ENCODE peak calls at places on chromosome 6, in seven cellular contexts. One of them, this sample, is unnamed.

GRCh38 chr6:56863366-56863765 is 91.5 kb upstream of the BEND6 start:
- DNase-seq in iris pigment epithelial cell: peak; percentile 81
- DNase-seq in stimulated activated CD4-positive, alpha-beta T cell treated with anti-CD3 and anti-CD28 coated beads, Interleukin-12 subunit alpha, Interleukin-12 subunit beta, amount 100 ng/mL, for 4 hours: no peak
- DNase-seq in NCI-H1092: no peak
- DNase-seq in activated CD4-positive, alpha-beta T cell treated with anti-CD3 and anti-CD28 coated beads for 1 hour: no peak
- DNase-seq in HAP-1: no peak
- DNase-seq in CD4-positive, CD25-positive, alpha-beta regulatory T cell: no peak
- DNase-seq in this sample: no peak

GRCh38 chr6:116176596-116176995 is 50.7 kb upstream of the COL10A1 start:
- DNase-seq in iris pigment epithelial cell: no peak
- DNase-seq in stimulated activated CD4-positive, alpha-beta T cell treated with anti-CD3 and anti-CD28 coated beads, Interleukin-12 subunit alpha, Interleukin-12 subunit beta, amount 100 ng/mL, for 4 hours: no peak
- DNase-seq in NCI-H1092: no peak
- DNase-seq in activated CD4-positive, alpha-beta T cell treated with anti-CD3 and anti-CD28 coated beads for 1 hour: no peak
- DNase-seq in HAP-1: no peak
- DNase-seq in CD4-positive, CD25-positive, alpha-beta regulatory T cell: no peak
- DNase-seq in this sample: no peak

GRCh38 chr6:56992703-56993102 is 37.8 kb downstream of the BEND6 start:
- DNase-seq in iris pigment epithelial cell: no peak
- DNase-seq in stimulated activated CD4-positive, alpha-beta T cell treated with anti-CD3 and anti-CD28 coated beads, Interleukin-12 subunit alpha, Interleukin-12 subunit beta, amount 100 ng/mL, for 4 hours: no peak
- DNase-seq in NCI-H1092: no peak
- DNase-seq in activated CD4-positive, alpha-beta T cell treated with anti-CD3 and anti-CD28 coated beads for 1 hour: no peak
- DNase-seq in HAP-1: no peak
- DNase-seq in CD4-positive, CD25-positive, alpha-beta regulatory T cell: no peak
- DNase-seq in this sample: no peak

GRCh38 chr6:19554356-19555225 is 282.6 kb upstream of the ID4 start:
- DNase-seq in iris pigment epithelial cell: no peak
- DNase-seq in stimulated activated CD4-positive, alpha-beta T cell treated with anti-CD3 and anti-CD28 coated beads, Interleukin-12 subunit alpha, Interleukin-12 subunit beta, amount 100 ng/mL, for 4 hours: no peak
- DNase-seq in NCI-H1092: peak; percentile 89
- DNase-seq in activated CD4-positive, alpha-beta T cell treated with anti-CD3 and anti-CD28 coated beads for 1 hour: no peak
- DNase-seq in HAP-1: no peak
- DNase-seq in CD4-positive, CD25-positive, alpha-beta regulatory T cell: no peak
- DNase-seq in this sample: peak; percentile 4

GRCh38 chr6:21539621-21540100 is 53.9 kb upstream of the SOX4 start:
- DNase-seq in iris pigment epithelial cell: no peak
- DNase-seq in stimulated activated CD4-positive, alpha-beta T cell treated with anti-CD3 and anti-CD28 coated beads, Interleukin-12 subunit alpha, Interleukin-12 subunit beta, amount 100 ng/mL, for 4 hours: no peak
- DNase-seq in NCI-H1092: no peak
- DNase-seq in activated CD4-positive, alpha-beta T cell treated with anti-CD3 and anti-CD28 coated beads for 1 hour: no peak
- DNase-seq in HAP-1: no peak
- DNase-seq in CD4-positive, CD25-positive, alpha-beta regulatory T cell: no peak
- DNase-seq in this sample: no peak

GRCh38 chr6:3844097-3844463 is 5.1 kb upstream of the FAM50B start:
- DNase-seq in iris pigment epithelial cell: peak; percentile 68
- DNase-seq in stimulated activated CD4-positive, alpha-beta T cell treated with anti-CD3 and anti-CD28 coated beads, Interleukin-12 subunit alpha, Interleukin-12 subunit beta, amount 100 ng/mL, for 4 hours: no peak
- DNase-seq in NCI-H1092: no peak
- DNase-seq in activated CD4-positive, alpha-beta T cell treated with anti-CD3 and anti-CD28 coated beads for 1 hour: no peak
- DNase-seq in HAP-1: no peak
- DNase-seq in CD4-positive, CD25-positive, alpha-beta regulatory T cell: no peak
- DNase-seq in this sample: no peak

GRCh38 chr6:32087574-32088486 is 21.3 kb downstream of the TNXB start:
- DNase-seq in iris pigment epithelial cell: peak; percentile 77
- DNase-seq in stimulated activated CD4-positive, alpha-beta T cell treated with anti-CD3 and anti-CD28 coated beads, Interleukin-12 subunit alpha, Interleukin-12 subunit beta, amount 100 ng/mL, for 4 hours: peak; percentile 65
- DNase-seq in NCI-H1092: no peak
- DNase-seq in activated CD4-positive, alpha-beta T cell treated with anti-CD3 and anti-CD28 coated beads for 1 hour: peak; percentile 61
- DNase-seq in HAP-1: peak; percentile 87
- DNase-seq in CD4-positive, CD25-positive, alpha-beta regulatory T cell: peak; percentile 43
- DNase-seq in this sample: no peak

GRCh38 chr6:154511735-154512097 is 1.2 kb upstream of the CNKSR3 start:
- DNase-seq in iris pigment epithelial cell: no peak
- DNase-seq in stimulated activated CD4-positive, alpha-beta T cell treated with anti-CD3 and anti-CD28 coated beads, Interleukin-12 subunit alpha, Interleukin-12 subunit beta, amount 100 ng/mL, for 4 hours: no peak
- DNase-seq in NCI-H1092: no peak
- DNase-seq in activated CD4-positive, alpha-beta T cell treated with anti-CD3 and anti-CD28 coated beads for 1 hour: no peak
- DNase-seq in HAP-1: no peak
- DNase-seq in CD4-positive, CD25-positive, alpha-beta regulatory T cell: no peak
- DNase-seq in this sample: no peak

GRCh38 chr6:144415014-144415413 is 129.9 kb downstream of the UTRN start:
- DNase-seq in iris pigment epithelial cell: peak; percentile 91
- DNase-seq in stimulated activated CD4-positive, alpha-beta T cell treated with anti-CD3 and anti-CD28 coated beads, Interleukin-12 subunit alpha, Interleukin-12 subunit beta, amount 100 ng/mL, for 4 hours: no peak
- DNase-seq in NCI-H1092: no peak
- DNase-seq in activated CD4-positive, alpha-beta T cell treated with anti-CD3 and anti-CD28 coated beads for 1 hour: no peak
- DNase-seq in HAP-1: no peak
- DNase-seq in CD4-positive, CD25-positive, alpha-beta regulatory T cell: no peak
- DNase-seq in this sample: peak; percentile 32

GRCh38 chr6:56699066-56699654 is 56.5 kb upstream of the DST start:
- DNase-seq in iris pigment epithelial cell: peak; percentile 52
- DNase-seq in stimulated activated CD4-positive, alpha-beta T cell treated with anti-CD3 and anti-CD28 coated beads, Interleukin-12 subunit alpha, Interleukin-12 subunit beta, amount 100 ng/mL, for 4 hours: no peak
- DNase-seq in NCI-H1092: peak; percentile 1
- DNase-seq in activated CD4-positive, alpha-beta T cell treated with anti-CD3 and anti-CD28 coated beads for 1 hour: no peak
- DNase-seq in HAP-1: no peak
- DNase-seq in CD4-positive, CD25-positive, alpha-beta regulatory T cell: no peak
- DNase-seq in this sample: no peak

GRCh38 chr6:75619230-75619899 is 17.7 kb downstream of the SENP6 start:
- DNase-seq in iris pigment epithelial cell: no peak
- DNase-seq in stimulated activated CD4-positive, alpha-beta T cell treated with anti-CD3 and anti-CD28 coated beads, Interleukin-12 subunit alpha, Interleukin-12 subunit beta, amount 100 ng/mL, for 4 hours: no peak
- DNase-seq in NCI-H1092: no peak
- DNase-seq in activated CD4-positive, alpha-beta T cell treated with anti-CD3 and anti-CD28 coated beads for 1 hour: no peak
- DNase-seq in HAP-1: no peak
- DNase-seq in CD4-positive, CD25-positive, alpha-beta regulatory T cell: no peak
- DNase-seq in this sample: no peak

GRCh38 chr6:16174368-16175078 is 45.6 kb downstream of the MYLIP start:
- DNase-seq in iris pigment epithelial cell: no peak
- DNase-seq in stimulated activated CD4-positive, alpha-beta T cell treated with anti-CD3 and anti-CD28 coated beads, Interleukin-12 subunit alpha, Interleukin-12 subunit beta, amount 100 ng/mL, for 4 hours: no peak
- DNase-seq in NCI-H1092: no peak
- DNase-seq in activated CD4-positive, alpha-beta T cell treated with anti-CD3 and anti-CD28 coated beads for 1 hour: no peak
- DNase-seq in HAP-1: no peak
- DNase-seq in CD4-positive, CD25-positive, alpha-beta regulatory T cell: no peak
- DNase-seq in this sample: no peak

GRCh38 chr6:3334579-3334978 is 75.8 kb downstream of the PSMG4 start:
- DNase-seq in iris pigment epithelial cell: no peak
- DNase-seq in stimulated activated CD4-positive, alpha-beta T cell treated with anti-CD3 and anti-CD28 coated beads, Interleukin-12 subunit alpha, Interleukin-12 subunit beta, amount 100 ng/mL, for 4 hours: no peak
- DNase-seq in NCI-H1092: no peak
- DNase-seq in activated CD4-positive, alpha-beta T cell treated with anti-CD3 and anti-CD28 coated beads for 1 hour: no peak
- DNase-seq in HAP-1: no peak
- DNase-seq in CD4-positive, CD25-positive, alpha-beta regulatory T cell: no peak
- DNase-seq in this sample: no peak

GRCh38 chr6:31582230-31582601 is at the start of gene LTB:
- DNase-seq in iris pigment epithelial cell: no peak
- DNase-seq in stimulated activated CD4-positive, alpha-beta T cell treated with anti-CD3 and anti-CD28 coated beads, Interleukin-12 subunit alpha, Interleukin-12 subunit beta, amount 100 ng/mL, for 4 hours: no peak
- DNase-seq in NCI-H1092: no peak
- DNase-seq in activated CD4-positive, alpha-beta T cell treated with anti-CD3 and anti-CD28 coated beads for 1 hour: peak; percentile 49
- DNase-seq in HAP-1: no peak
- DNase-seq in CD4-positive, CD25-positive, alpha-beta regulatory T cell: peak; percentile 71
- DNase-seq in this sample: no peak

GRCh38 chr6:146851837-146852236 is 253.1 kb downstream of the ADGB start:
- DNase-seq in iris pigment epithelial cell: peak; percentile 97
- DNase-seq in stimulated activated CD4-positive, alpha-beta T cell treated with anti-CD3 and anti-CD28 coated beads, Interleukin-12 subunit alpha, Interleukin-12 subunit beta, amount 100 ng/mL, for 4 hours: no peak
- DNase-seq in NCI-H1092: no peak
- DNase-seq in activated CD4-positive, alpha-beta T cell treated with anti-CD3 and anti-CD28 coated beads for 1 hour: no peak
- DNase-seq in HAP-1: no peak
- DNase-seq in CD4-positive, CD25-positive, alpha-beta regulatory T cell: no peak
- DNase-seq in this sample: no peak

GRCh38 chr6:12585497-12585958 is 131.0 kb upstream of the PHACTR1 start:
- DNase-seq in iris pigment epithelial cell: peak; percentile 41
- DNase-seq in stimulated activated CD4-positive, alpha-beta T cell treated with anti-CD3 and anti-CD28 coated beads, Interleukin-12 subunit alpha, Interleukin-12 subunit beta, amount 100 ng/mL, for 4 hours: no peak
- DNase-seq in NCI-H1092: no peak
- DNase-seq in activated CD4-positive, alpha-beta T cell treated with anti-CD3 and anti-CD28 coated beads for 1 hour: no peak
- DNase-seq in HAP-1: no peak
- DNase-seq in CD4-positive, CD25-positive, alpha-beta regulatory T cell: no peak
- DNase-seq in this sample: no peak